ENCODE peak calls at places on chromosome 5, in nine cellular contexts. K is HFFc6; N is WERI-Rb-1; Z is GM12865; M is T47D; O is MV-4-11; I is amniotic stem cell; T is activated CD4-positive, alpha-beta memory T cell treated with anti-CD3 and anti-CD28 coated beads, Interleukin-2, amount 10 ng/mL, durations not matched to agents 7 days and 5 days; B is EH. L is an unnamed sample.

GRCh38 chr5:104179057-104179456 is 616.5 kb upstream of the NUDT12 start:
- DNase-seq in K (peak), N (peak), Z (peak), M (peak), O (peak), I (peak), T (no peak), B (peak), L (peak)

GRCh38 chr5:82307431-82307830 is 29.3 kb upstream of the RPS23 start:
- DNase-seq in K (no peak), N (no peak), Z (no peak), M (no peak), O (no peak), I (no peak), T (no peak), B (peak), L (no peak)

GRCh38 chr5:98464737-98465330 is 308.6 kb upstream of the RGMB start:
- DNase-seq in K (no peak), N (no peak), Z (peak), M (no peak), O (peak), I (no peak), T (no peak), B (no peak), L (no peak)

GRCh38 chr5:27266184-27266583 is 227.8 kb upstream of the CDH9 start:
- DNase-seq in K (no peak), N (no peak), Z (no peak), M (no peak), O (peak), I (no peak), T (no peak), B (no peak), L (no peak)

GRCh38 chr5:99929067-99929805 is 605.9 kb upstream of the FAM174A start:
- DNase-seq in K (no peak), N (no peak), Z (no peak), M (no peak), O (no peak), I (no peak), T (no peak), B (no peak), L (no peak)

GRCh38 chr5:121366515-121366914 is 485.2 kb upstream of the FTMT start:
- DNase-seq in K (no peak), N (no peak), Z (no peak), M (no peak), O (no peak), I (peak), T (no peak), B (peak), L (no peak)

GRCh38 chr5:150398432-150399157 is 14.1 kb downstream of the CD74 start:
- DNase-seq in K (no peak), N (no peak), Z (peak), M (no peak), O (no peak), I (no peak), T (no peak), B (no peak), L (no peak)

GRCh38 chr5:79536193-79536906 is 22.4 kb upstream of the HOMER1 start:
- DNase-seq in K (no peak), N (peak), Z (no peak), M (no peak), O (no peak), I (no peak), T (no peak), B (no peak), L (no peak)

GRCh38 chr5:42518595-42519067 is 95.4 kb downstream of the GHR start:
- DNase-seq in K (no peak), N (no peak), Z (no peak), M (no peak), O (no peak), I (no peak), T (no peak), B (peak), L (no peak)

GRCh38 chr5:55821731-55822512 is 29.2 kb upstream of the IL31RA start:
- DNase-seq in K (no peak), N (no peak), Z (no peak), M (no peak), O (no peak), I (no peak), T (peak), B (peak), L (no peak)

GRCh38 chr5:161687316-161687715 is 1.8 kb downstream of the GABRA6 start:
- DNase-seq in K (no peak), N (no peak), Z (no peak), M (no peak), O (no peak), I (no peak), T (no peak), B (no peak), L (no peak)

L was measured in Panc1.